ENCODE peak calls at places on chromosomes 4 and X, in four cellular contexts. E is NCI-H1092 treated with DMSO at 0.1 percent for 48 hours, L is hypothalamus, B is iPS-NIHi11. Z is an unnamed sample.
A peak's percentile ranks its signal among the peaks of the same experiment; 100 is the strongest.

GRCh38 chr4:107252621-107253020 is 216.5 kb upstream of the DKK2 start:
- DNase-seq in B (no peak), L (no peak), E (no peak), Z (no peak)

GRCh38 chr4:7844247-7844991 is 95.2 kb downstream of the AFAP1 start:
- DNase-seq in L (peak; percentile 45), E (peak; percentile 26), B (peak; percentile 83), Z (peak; percentile 91)

GRCh38 chr4:38768968-38769394 is 13.8 kb downstream of the TLR10 start:
- DNase-seq in E (no peak), B (no peak), L (no peak), Z (no peak)

GRCh38 chr4:95095352-95095974 is 337.7 kb downstream of the BMPR1B start:
- DNase-seq in E (peak; percentile 0), L (no peak), B (no peak), Z (no peak)

GRCh38 chrX:133527415-133527814 is 112.1 kb upstream of the GPC4 start:
- DNase-seq in L (no peak), E (no peak), B (no peak), Z (no peak)

GRCh38 chrX:143455045-143455444 is 62.2 kb downstream of the SPANXN3 start:
- DNase-seq in E (peak; percentile 18), L (no peak), B (no peak), Z (no peak)

GRCh38 chr4:7754565-7755262 is 184.9 kb downstream of the AFAP1 start:
- DNase-seq in L (no peak), B (no peak), E (no peak), Z (no peak)

GRCh38 chrX:155751131-155751530 is 130.0 kb upstream of the VAMP7 start:
- DNase-seq in B (no peak), E (no peak), L (no peak), Z (no peak)

GRCh38 chr4:2871911-2872310 is 28.3 kb downstream of the ADD1 start:
- DNase-seq in E (no peak), L (no peak), B (no peak), Z (no peak)

GRCh38 chrX:120293015-120293414 is 18.2 kb downstream of the TMEM255A start:
- DNase-seq in E (no peak), L (no peak), B (no peak), Z (no peak)

GRCh38 chr4:76753814-76754213 is 144.1 kb downstream of the SOWAHB start:
- DNase-seq in E (no peak), L (no peak), B (no peak), Z (no peak)

GRCh38 chr4:7194251-7195137 is 2.2 kb downstream of the SORCS2 start:
- DNase-seq in L (peak; percentile 61), B (no peak), E (peak; percentile 53), Z (no peak)